ENCODE peak calls at places on chromosomes 11 and 22, in seven cellular contexts. O is nephron progenitor cell, Y is DND-41, P is AG09319, U is AG10803, V is brain microvascular endothelial cell, I is A673. L is an unnamed sample.

GRCh38 chr22:31347251-31348008 is 1.3 kb upstream of the PATZ1 start:
- DNase-seq in O (peak; percentile 73), Y (peak; percentile 80), P (no peak), U (peak; percentile 67), V (peak; percentile 45), I (peak; percentile 91), L (peak; percentile 68)

GRCh38 chr22:36795633-36796032 is 19.7 kb upstream of the IFT27 start:
- DNase-seq in O (no peak), Y (no peak), P (no peak), U (no peak), V (no peak), I (no peak), L (no peak)

GRCh38 chr11:47443817-47444216 is 5.1 kb downstream of the RAPSN start:
- DNase-seq in O (no peak), Y (no peak), P (no peak), U (no peak), V (no peak), I (no peak), L (no peak)

GRCh38 chr22:48890693-48891554 is 936.7 kb downstream of the BRD1 start:
- DNase-seq in O (no peak), Y (no peak), P (no peak), U (no peak), V (no peak), I (no peak), L (no peak)

GRCh38 chr11:83272627-83273026 is 13.5 kb downstream of the CCDC90B start:
- DNase-seq in O (no peak), Y (no peak), P (no peak), U (peak; percentile 67), V (peak; percentile 67), I (no peak), L (no peak)

GRCh38 chr11:115266066-115266465 is 238.1 kb downstream of the CADM1 start:
- DNase-seq in O (no peak), Y (no peak), P (no peak), U (no peak), V (no peak), I (no peak), L (no peak)

GRCh38 chr22:37197451-37198289 is 9.6 kb upstream of the C1QTNF6 start:
- DNase-seq in O (no peak), Y (no peak), P (no peak), U (peak; percentile 52), V (no peak), I (no peak), L (no peak)

GRCh38 chr11:133950874-133951483 is 5.8 kb downstream of the IGSF9B start:
- DNase-seq in O (no peak), Y (no peak), P (no peak), U (no peak), V (no peak), I (peak; percentile 41), L (no peak)

GRCh38 chr11:67418476-67419281 is 3.2 kb downstream of the CARNS1 start:
- DNase-seq in O (no peak), Y (no peak), P (no peak), U (no peak), V (no peak), I (no peak), L (no peak)

GRCh38 chr22:40955516-40955915 is 4.3 kb downstream of the RBX1 start:
- DNase-seq in O (no peak), Y (no peak), P (peak; percentile 20), U (peak; percentile 78), V (no peak), I (no peak), L (no peak)

GRCh38 chr22:49849161-49850020 is 4.3 kb upstream of the ZBED4 start:
- DNase-seq in O (peak; percentile 26), Y (no peak), P (no peak), U (no peak), V (no peak), I (no peak), L (no peak)

GRCh38 chr11:118401880-118402590 is 629 bp downstream of the ATP5MG start:
- DNase-seq in O (no peak), Y (no peak), P (peak; percentile 57), U (peak; percentile 89), V (peak; percentile 57), I (peak; percentile 15), L (no peak)

GRCh38 chr11:69520186-69520585 is 38.7 kb downstream of the LINC01488 start:
- DNase-seq in O (no peak), Y (no peak), P (no peak), U (peak; percentile 66), V (no peak), I (no peak), L (no peak)

GRCh38 chr22:49018601-49019000 is 809.1 kb downstream of the BRD1 start:
- DNase-seq in O (no peak), Y (no peak), P (no peak), U (no peak), V (no peak), I (no peak), L (no peak)

GRCh38 chr11:102761646-102762238 is 18.7 kb downstream of the MMP10 start:
- DNase-seq in O (no peak), Y (no peak), P (no peak), U (peak; percentile 89), V (peak; percentile 53), I (peak; percentile 74), L (no peak)

GRCh38 chr11:119148855-119149370 is at the start of gene ABCG4:
- DNase-seq in O (peak; percentile 59), Y (peak; percentile 26), P (no peak), U (no peak), V (no peak), I (no peak), L (peak; percentile 58)

GRCh38 chr22:31637938-31638618 is 23.9 kb downstream of the PISD start:
- DNase-seq in O (no peak), Y (no peak), P (no peak), U (no peak), V (peak; percentile 30), I (no peak), L (peak; percentile 65)

GRCh38 chr11:128039140-128040021 is 548.0 kb downstream of the ETS1 start:
- DNase-seq in O (no peak), Y (peak; percentile 94), P (peak; percentile 91), U (peak; percentile 99), V (peak; percentile 45), I (peak; percentile 73), L (no peak)

GRCh38 chr11:72441647-72442267 is 7.4 kb upstream of the CLPB start:
- DNase-seq in O (no peak), Y (no peak), P (no peak), U (peak; percentile 74), V (no peak), I (no peak), L (no peak)

GRCh38 chr11:57792870-57793269 is 31.3 kb downstream of the CTNND1 start:
- DNase-seq in O (no peak), Y (no peak), P (no peak), U (no peak), V (no peak), I (no peak), L (no peak)

GRCh38 chr22:35191412-35191811 is 65.9 kb upstream of the HMGXB4 start:
- DNase-seq in O (no peak), Y (no peak), P (no peak), U (peak; percentile 34), V (no peak), I (peak; percentile 6), L (no peak)

GRCh38 chr22:19959587-19960490 is 18.2 kb upstream of the TXNRD2 start:
- DNase-seq in O (no peak), Y (no peak), P (no peak), U (no peak), V (no peak), I (no peak), L (no peak)

GRCh38 chr11:26025680-26026079 is 306.2 kb upstream of the ANO3 start:
- DNase-seq in O (no peak), Y (no peak), P (no peak), U (no peak), V (peak; percentile 5), I (no peak), L (no peak)

GRCh38 chr11:2139691-2140337 is 625 bp upstream of the IGF2 start:
- DNase-seq in O (peak; percentile 62), Y (no peak), P (no peak), U (no peak), V (no peak), I (no peak), L (peak; percentile 53)
- TF ChIP-seq CTCF in O (no peak), Y (no peak), P (no peak), U (no peak), V (no peak), I (no peak), L (no peak)

GRCh38 chr22:28181332-28181731 is 262.3 kb upstream of the PITPNB start:
- DNase-seq in O (no peak), Y (no peak), P (no peak), U (peak; percentile 84), V (no peak), I (no peak), L (no peak)
- TF ChIP-seq CTCF in O (no peak), Y (no peak), P (no peak), U (no peak), V (no peak), I (no peak), L (no peak)

GRCh38 chr11:103928040-103928555 is 108.3 kb upstream of the DDI1 start:
- DNase-seq in O (no peak), Y (no peak), P (no peak), U (no peak), V (no peak), I (no peak), L (no peak)

GRCh38 chr11:103926990-103927389 is 109.5 kb upstream of the DDI1 start:
- DNase-seq in O (no peak), Y (no peak), P (no peak), U (no peak), V (no peak), I (no peak), L (no peak)

GRCh38 chr11:103929168-103929903 is 107.1 kb upstream of the DDI1 start:
- DNase-seq in O (no peak), Y (no peak), P (no peak), U (no peak), V (no peak), I (no peak), L (peak; percentile 63)

GRCh38 chr11:103924166-103925013 is 112.0 kb upstream of the DDI1 start:
- DNase-seq in O (no peak), Y (no peak), P (no peak), U (no peak), V (no peak), I (no peak), L (no peak)

DNA sequence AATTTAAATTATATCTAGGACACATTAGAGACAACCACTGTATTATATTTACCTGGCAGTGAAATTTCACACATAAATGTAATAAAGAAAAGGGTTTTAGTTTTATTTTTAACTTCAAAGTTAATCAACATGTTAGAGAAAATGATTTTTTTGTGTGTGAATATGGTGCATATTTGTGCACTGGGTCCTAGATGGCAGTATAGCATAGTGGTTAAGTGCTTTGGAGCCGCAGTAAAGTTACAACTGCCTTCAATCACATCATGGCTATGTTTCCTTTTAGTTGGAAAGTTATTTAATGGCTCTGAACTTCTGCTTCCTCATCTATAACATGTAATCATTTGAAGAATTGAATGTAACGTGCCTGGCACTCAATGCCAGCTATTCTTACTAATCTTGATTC is 108.9 kb upstream of the DDI1 start:
- DNase-seq in O (no peak), Y (no peak), P (no peak), U (peak; percentile 58), V (no peak), I (peak; percentile 30), L (peak; percentile 23)
- TF ChIP-seq CTCF in O (no peak), Y (peak; percentile 51), P (peak; percentile 43), U (peak; percentile 65), V (peak; percentile 45), I (peak; percentile 53), L (peak; percentile 38)

DNA sequence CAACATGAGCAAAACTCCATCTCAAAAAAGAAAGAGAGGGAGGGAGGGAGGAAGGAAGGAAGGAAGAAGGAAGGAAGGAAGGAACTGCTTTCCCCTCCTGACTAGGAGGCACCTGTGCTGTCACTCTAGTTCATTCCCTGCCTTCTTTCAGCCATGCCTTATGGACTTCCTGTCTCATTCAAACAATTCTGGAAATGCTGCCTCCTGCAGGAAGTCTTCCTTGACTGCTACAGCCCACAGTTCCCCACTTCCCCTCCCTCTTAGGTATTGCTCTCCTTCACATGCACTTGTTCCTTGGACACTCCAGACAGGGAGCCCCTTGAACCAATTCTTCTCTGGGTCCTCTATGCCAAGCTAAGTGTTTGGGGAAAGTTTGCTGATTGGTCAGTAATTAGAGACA is 31.6 kb upstream of the WNT11 start:
- DNase-seq in O (no peak), Y (no peak), P (no peak), U (no peak), V (no peak), I (peak; percentile 59), L (no peak)
- TF ChIP-seq CTCF in O (no peak), Y (peak; percentile 49), P (no peak), U (no peak), V (peak; percentile 37), I (peak; percentile 38), L (no peak)